ENCODE peak calls at places on chromosomes 16 and 17, in four cellular contexts. One of them, this sample, is unnamed.

GRCh38 chr17:43846963-43847369 is at the start of gene CD300LG:
- DNase-seq in posterior cingulate gyrus: no peak
- DNase-seq in A172: no peak
- DNase-seq in AG08396: no peak
- DNase-seq in this sample: no peak

GRCh38 chr17:28717578-28718316 is at the start of gene RAB34:
- DNase-seq in posterior cingulate gyrus: peak
- DNase-seq in A172: peak
- DNase-seq in AG08396: peak
- DNase-seq in this sample: no peak

GRCh38 chr17:41367426-41368075 is 2.1 kb downstream of the KRT33B start:
- DNase-seq in A172: peak
- DNase-seq in posterior cingulate gyrus: no peak
- DNase-seq in AG08396: peak
- DNase-seq in this sample: no peak

GRCh38 chr16:11390573-11391495 is 45.6 kb downstream of the RMI2 start:
- DNase-seq in A172: no peak
- DNase-seq in posterior cingulate gyrus: no peak
- DNase-seq in AG08396: no peak
- DNase-seq in this sample: no peak

GRCh38 chr17:73283250-73283649 is 21.6 kb upstream of the CPSF4L start:
- DNase-seq in AG08396: no peak
- DNase-seq in posterior cingulate gyrus: no peak
- DNase-seq in A172: no peak
- DNase-seq in this sample: no peak

GRCh38 chr16:11632455-11632921 is 35.8 kb upstream of the SNN start:
- DNase-seq in A172: no peak
- DNase-seq in AG08396: peak
- DNase-seq in posterior cingulate gyrus: no peak
- DNase-seq in this sample: no peak

GRCh38 chr17:55233840-55234239 is 30.9 kb upstream of the HLF start:
- DNase-seq in A172: no peak
- DNase-seq in posterior cingulate gyrus: no peak
- DNase-seq in AG08396: no peak
- DNase-seq in this sample: no peak

GRCh38 chr17:64357191-64357981 is 33.3 kb downstream of the PECAM1 start:
- DNase-seq in AG08396: peak
- DNase-seq in A172: peak
- DNase-seq in posterior cingulate gyrus: peak
- DNase-seq in this sample: no peak

GRCh38 chr17:28379814-28380571 is 8.5 kb downstream of the SARM1 start:
- DNase-seq in A172: no peak
- DNase-seq in AG08396: no peak
- DNase-seq in posterior cingulate gyrus: no peak
- DNase-seq in this sample: no peak

GRCh38 chr16:84443166-84443802 is 61.2 kb downstream of the MEAK7 start:
- DNase-seq in A172: no peak
- DNase-seq in AG08396: no peak
- DNase-seq in posterior cingulate gyrus: no peak
- DNase-seq in this sample: no peak

GRCh38 chr17:61326330-61326729 is 73.3 kb upstream of the TBX2 start:
- DNase-seq in A172: no peak
- DNase-seq in posterior cingulate gyrus: no peak
- DNase-seq in AG08396: no peak
- DNase-seq in this sample: no peak

GRCh38 chr16:85690469-85691064 is 1.8 kb upstream of the GINS2 start:
- DNase-seq in A172: no peak
- DNase-seq in AG08396: no peak
- DNase-seq in posterior cingulate gyrus: no peak
- DNase-seq in this sample: no peak

GRCh38 chr17:10683853-10684252 is 13.5 kb downstream of the SCO1 start:
- DNase-seq in posterior cingulate gyrus: no peak
- DNase-seq in A172: peak
- DNase-seq in AG08396: peak
- DNase-seq in this sample: no peak

This sample was measured in SIG-M5.